ENCODE peak calls at places on chromosome 18, in nine cellular contexts. One of them, this sample, is unnamed.

GRCh38 chr18:77369644-77370043 is 120.0 kb downstream of the GALR1 start:
- DNase-seq in fibroblast of lung: peak
- DNase-seq in endothelial cell: no peak
- DNase-seq in epithelial cell of proximal tubule: no peak
- DNase-seq in choroid plexus epithelial cell: peak
- DNase-seq in astrocyte of the spinal cord: peak
- DNase-seq in cardiac muscle cell: no peak
- DNase-seq in mammary epithelial cell: no peak
- DNase-seq in H1: no peak
- DNase-seq in this sample: no peak

GRCh38 chr18:56382541-56382940 is 255.9 kb downstream of the TXNL1 start:
- DNase-seq in fibroblast of lung: no peak
- DNase-seq in endothelial cell: no peak
- DNase-seq in epithelial cell of proximal tubule: no peak
- DNase-seq in choroid plexus epithelial cell: peak
- DNase-seq in astrocyte of the spinal cord: peak
- DNase-seq in cardiac muscle cell: peak
- DNase-seq in mammary epithelial cell: no peak
- DNase-seq in H1: no peak
- DNase-seq in this sample: no peak

GRCh38 chr18:12686100-12686499 is 16.4 kb downstream of the CEP76 start:
- DNase-seq in fibroblast of lung: peak
- DNase-seq in endothelial cell: no peak
- DNase-seq in epithelial cell of proximal tubule: no peak
- DNase-seq in choroid plexus epithelial cell: peak
- DNase-seq in astrocyte of the spinal cord: peak
- DNase-seq in cardiac muscle cell: peak
- DNase-seq in mammary epithelial cell: peak
- DNase-seq in H1: no peak
- DNase-seq in this sample: no peak

GRCh38 chr18:10167759-10168158 is 253.9 kb downstream of the VAPA start:
- DNase-seq in fibroblast of lung: no peak
- DNase-seq in endothelial cell: no peak
- DNase-seq in epithelial cell of proximal tubule: no peak
- DNase-seq in choroid plexus epithelial cell: no peak
- DNase-seq in astrocyte of the spinal cord: no peak
- DNase-seq in cardiac muscle cell: no peak
- DNase-seq in mammary epithelial cell: no peak
- DNase-seq in H1: no peak
- DNase-seq in this sample: no peak

GRCh38 chr18:25875574-25875973 is 214.8 kb downstream of the SS18 start:
- DNase-seq in fibroblast of lung: peak
- DNase-seq in endothelial cell: no peak
- DNase-seq in epithelial cell of proximal tubule: no peak
- DNase-seq in choroid plexus epithelial cell: peak
- DNase-seq in astrocyte of the spinal cord: no peak
- DNase-seq in cardiac muscle cell: peak
- DNase-seq in mammary epithelial cell: no peak
- DNase-seq in H1: no peak
- DNase-seq in this sample: no peak

GRCh38 chr18:73087291-73087977 is 219.6 kb upstream of the NETO1 start:
- DNase-seq in fibroblast of lung: no peak
- DNase-seq in endothelial cell: no peak
- DNase-seq in epithelial cell of proximal tubule: no peak
- DNase-seq in choroid plexus epithelial cell: no peak
- DNase-seq in astrocyte of the spinal cord: no peak
- DNase-seq in cardiac muscle cell: no peak
- DNase-seq in mammary epithelial cell: no peak
- DNase-seq in H1: no peak
- DNase-seq in this sample: no peak

GRCh38 chr18:44626807-44627206 is 53.9 kb upstream of the SETBP1 start:
- DNase-seq in fibroblast of lung: no peak
- DNase-seq in endothelial cell: no peak
- DNase-seq in epithelial cell of proximal tubule: no peak
- DNase-seq in choroid plexus epithelial cell: no peak
- DNase-seq in astrocyte of the spinal cord: no peak
- DNase-seq in cardiac muscle cell: peak
- DNase-seq in mammary epithelial cell: no peak
- DNase-seq in H1: no peak
- DNase-seq in this sample: no peak

GRCh38 chr18:75137346-75137877 is 71.5 kb downstream of the PTGR3 start:
- DNase-seq in fibroblast of lung: no peak
- DNase-seq in endothelial cell: no peak
- DNase-seq in epithelial cell of proximal tubule: no peak
- DNase-seq in choroid plexus epithelial cell: no peak
- DNase-seq in astrocyte of the spinal cord: no peak
- DNase-seq in cardiac muscle cell: no peak
- DNase-seq in mammary epithelial cell: no peak
- DNase-seq in H1: peak
- DNase-seq in this sample: no peak

GRCh38 chr18:26746284-26747130 is 119.0 kb downstream of the AQP4 start:
- DNase-seq in fibroblast of lung: peak
- DNase-seq in endothelial cell: no peak
- DNase-seq in epithelial cell of proximal tubule: no peak
- DNase-seq in choroid plexus epithelial cell: peak
- DNase-seq in astrocyte of the spinal cord: peak
- DNase-seq in cardiac muscle cell: peak
- DNase-seq in mammary epithelial cell: no peak
- DNase-seq in H1: no peak
- DNase-seq in this sample: no peak

GRCh38 chr18:7877609-7878008 is 310.5 kb downstream of the PTPRM start:
- DNase-seq in fibroblast of lung: no peak
- DNase-seq in endothelial cell: no peak
- DNase-seq in epithelial cell of proximal tubule: no peak
- DNase-seq in choroid plexus epithelial cell: peak
- DNase-seq in astrocyte of the spinal cord: peak
- DNase-seq in cardiac muscle cell: no peak
- DNase-seq in mammary epithelial cell: peak
- DNase-seq in H1: no peak
- DNase-seq in this sample: no peak

GRCh38 chr18:58044370-58045264 is 591 bp downstream of the NEDD4L start:
- DNase-seq in fibroblast of lung: peak
- DNase-seq in endothelial cell: peak
- DNase-seq in epithelial cell of proximal tubule: no peak
- DNase-seq in choroid plexus epithelial cell: peak
- DNase-seq in astrocyte of the spinal cord: peak
- DNase-seq in cardiac muscle cell: peak
- DNase-seq in mammary epithelial cell: peak
- DNase-seq in H1: peak
- DNase-seq in this sample: no peak

GRCh38 chr18:77622009-77622692 is 372.5 kb downstream of the GALR1 start:
- DNase-seq in fibroblast of lung: no peak
- DNase-seq in endothelial cell: no peak
- DNase-seq in epithelial cell of proximal tubule: no peak
- DNase-seq in choroid plexus epithelial cell: no peak
- DNase-seq in astrocyte of the spinal cord: no peak
- DNase-seq in cardiac muscle cell: no peak
- DNase-seq in mammary epithelial cell: no peak
- DNase-seq in H1: no peak
- DNase-seq in this sample: no peak

GRCh38 chr18:35852786-35853185 is 119.7 kb upstream of the RMP24 start:
- DNase-seq in fibroblast of lung: no peak
- DNase-seq in endothelial cell: no peak
- DNase-seq in epithelial cell of proximal tubule: no peak
- DNase-seq in choroid plexus epithelial cell: no peak
- DNase-seq in astrocyte of the spinal cord: no peak
- DNase-seq in cardiac muscle cell: no peak
- DNase-seq in mammary epithelial cell: peak
- DNase-seq in H1: peak
- DNase-seq in this sample: no peak

GRCh38 chr18:45155526-45155925 is 459.8 kb upstream of the SLC14A2 start:
- DNase-seq in fibroblast of lung: no peak
- DNase-seq in endothelial cell: no peak
- DNase-seq in epithelial cell of proximal tubule: no peak
- DNase-seq in choroid plexus epithelial cell: no peak
- DNase-seq in astrocyte of the spinal cord: no peak
- DNase-seq in cardiac muscle cell: no peak
- DNase-seq in mammary epithelial cell: peak
- DNase-seq in H1: no peak
- DNase-seq in this sample: no peak

DNA sequence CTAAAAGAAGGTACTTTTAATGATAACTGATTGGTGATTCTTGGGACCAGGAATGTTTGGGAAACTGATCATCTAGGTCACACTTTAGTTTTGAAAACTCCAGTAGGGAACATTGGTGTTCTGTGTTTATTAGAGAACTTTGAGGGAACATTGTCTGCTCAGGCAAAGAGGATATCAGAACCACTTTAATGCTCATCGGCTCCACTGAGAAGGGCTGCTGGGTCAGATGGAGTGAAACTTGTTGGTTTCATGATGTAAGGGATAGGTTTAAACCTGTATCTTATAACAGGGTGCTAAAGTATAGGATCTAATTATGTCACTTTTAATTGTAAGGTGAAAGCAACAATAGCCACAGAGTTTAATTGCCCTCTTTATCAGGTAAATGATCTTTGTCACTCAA is 14.2 kb upstream of the POLI start:
- DNase-seq in fibroblast of lung: no peak
- DNase-seq in endothelial cell: no peak
- DNase-seq in epithelial cell of proximal tubule: no peak
- DNase-seq in choroid plexus epithelial cell: no peak
- DNase-seq in astrocyte of the spinal cord: no peak
- DNase-seq in cardiac muscle cell: no peak
- DNase-seq in mammary epithelial cell: no peak
- DNase-seq in H1: no peak
- DNase-seq in this sample: no peak
- TF ChIP-seq CTCF in fibroblast of lung: no peak
- TF ChIP-seq CTCF in endothelial cell: no peak
- TF ChIP-seq CTCF in epithelial cell of proximal tubule: no peak
- TF ChIP-seq CTCF in choroid plexus epithelial cell: no peak
- TF ChIP-seq CTCF in astrocyte of the spinal cord: no peak
- TF ChIP-seq CTCF in cardiac muscle cell: no peak
- TF ChIP-seq CTCF in mammary epithelial cell: no peak
- TF ChIP-seq CTCF in H1: no peak
- TF ChIP-seq CTCF in this sample: no peak

DNA sequence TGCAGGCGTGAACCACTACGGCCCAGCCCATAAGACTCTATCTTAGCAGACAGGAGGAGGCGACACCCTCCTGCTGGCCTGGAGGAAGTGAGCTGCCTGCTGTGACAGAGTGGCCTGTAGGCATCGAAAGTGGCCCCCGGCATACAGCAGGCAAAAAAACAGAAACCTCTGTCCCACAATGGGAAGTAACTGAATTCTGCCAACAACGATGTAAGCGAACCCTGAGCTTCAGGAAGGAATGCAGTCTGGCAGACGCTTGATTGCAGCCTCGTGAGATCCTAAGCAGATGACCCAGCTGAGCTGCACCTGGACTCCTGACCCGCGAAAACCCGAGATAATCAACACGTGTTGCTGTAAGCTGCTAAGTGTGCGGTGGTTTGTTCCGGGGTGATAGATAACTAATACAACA is 13.6 kb downstream of the MRO start:
- DNase-seq in fibroblast of lung: no peak
- DNase-seq in endothelial cell: no peak
- DNase-seq in epithelial cell of proximal tubule: no peak
- DNase-seq in choroid plexus epithelial cell: peak
- DNase-seq in astrocyte of the spinal cord: no peak
- DNase-seq in cardiac muscle cell: peak
- DNase-seq in mammary epithelial cell: no peak
- DNase-seq in H1: no peak
- DNase-seq in this sample: no peak
- TF ChIP-seq CTCF in fibroblast of lung: no peak
- TF ChIP-seq CTCF in endothelial cell: no peak
- TF ChIP-seq CTCF in epithelial cell of proximal tubule: no peak
- TF ChIP-seq CTCF in choroid plexus epithelial cell: no peak
- TF ChIP-seq CTCF in astrocyte of the spinal cord: no peak
- TF ChIP-seq CTCF in cardiac muscle cell: no peak
- TF ChIP-seq CTCF in mammary epithelial cell: no peak
- TF ChIP-seq CTCF in H1: no peak
- TF ChIP-seq CTCF in this sample: no peak

DNA sequence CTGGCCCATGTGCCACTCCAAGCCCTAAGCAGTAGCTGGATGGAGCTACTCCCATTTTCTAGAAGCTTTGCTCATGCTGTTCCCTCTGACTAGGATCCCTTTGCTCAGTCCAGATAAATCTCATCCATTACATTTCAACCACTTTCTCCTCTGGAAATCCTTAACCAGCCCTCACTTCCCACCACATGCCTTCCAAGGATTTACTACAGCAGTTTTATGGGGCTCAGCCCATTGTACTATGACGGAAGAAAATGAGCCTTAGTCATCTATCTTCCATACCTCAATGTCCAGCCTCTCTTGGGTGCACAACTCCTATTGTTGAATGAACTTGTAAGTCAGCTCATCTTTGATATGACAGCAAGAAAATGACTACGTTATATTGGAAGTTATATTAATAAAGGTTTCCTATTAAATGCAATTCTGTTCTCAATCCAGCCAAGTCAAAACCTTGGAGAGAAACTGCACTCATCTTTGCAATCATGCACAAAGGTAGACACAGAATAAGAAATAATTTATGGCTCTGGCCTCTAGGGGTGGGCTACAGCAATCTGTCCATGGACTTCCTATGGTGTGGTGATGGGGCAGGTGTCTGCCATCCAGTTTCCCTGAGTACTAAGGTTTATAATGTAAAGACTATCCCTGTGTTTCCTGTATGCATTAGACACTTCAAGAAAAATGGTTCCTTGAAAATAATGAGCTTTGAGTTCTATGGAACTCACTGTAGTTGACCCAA is 3.4 kb downstream of the B4GALT6 start:
- DNase-seq in fibroblast of lung: no peak
- DNase-seq in endothelial cell: no peak
- DNase-seq in epithelial cell of proximal tubule: no peak
- DNase-seq in choroid plexus epithelial cell: no peak
- DNase-seq in astrocyte of the spinal cord: peak
- DNase-seq in cardiac muscle cell: no peak
- DNase-seq in mammary epithelial cell: peak
- DNase-seq in H1: no peak
- DNase-seq in this sample: no peak
- TF ChIP-seq CTCF in fibroblast of lung: peak
- TF ChIP-seq CTCF in endothelial cell: peak
- TF ChIP-seq CTCF in epithelial cell of proximal tubule: peak
- TF ChIP-seq CTCF in choroid plexus epithelial cell: peak
- TF ChIP-seq CTCF in astrocyte of the spinal cord: no peak
- TF ChIP-seq CTCF in cardiac muscle cell: peak
- TF ChIP-seq CTCF in mammary epithelial cell: peak
- TF ChIP-seq CTCF in H1: peak
- TF ChIP-seq CTCF in this sample: no peak

DNA sequence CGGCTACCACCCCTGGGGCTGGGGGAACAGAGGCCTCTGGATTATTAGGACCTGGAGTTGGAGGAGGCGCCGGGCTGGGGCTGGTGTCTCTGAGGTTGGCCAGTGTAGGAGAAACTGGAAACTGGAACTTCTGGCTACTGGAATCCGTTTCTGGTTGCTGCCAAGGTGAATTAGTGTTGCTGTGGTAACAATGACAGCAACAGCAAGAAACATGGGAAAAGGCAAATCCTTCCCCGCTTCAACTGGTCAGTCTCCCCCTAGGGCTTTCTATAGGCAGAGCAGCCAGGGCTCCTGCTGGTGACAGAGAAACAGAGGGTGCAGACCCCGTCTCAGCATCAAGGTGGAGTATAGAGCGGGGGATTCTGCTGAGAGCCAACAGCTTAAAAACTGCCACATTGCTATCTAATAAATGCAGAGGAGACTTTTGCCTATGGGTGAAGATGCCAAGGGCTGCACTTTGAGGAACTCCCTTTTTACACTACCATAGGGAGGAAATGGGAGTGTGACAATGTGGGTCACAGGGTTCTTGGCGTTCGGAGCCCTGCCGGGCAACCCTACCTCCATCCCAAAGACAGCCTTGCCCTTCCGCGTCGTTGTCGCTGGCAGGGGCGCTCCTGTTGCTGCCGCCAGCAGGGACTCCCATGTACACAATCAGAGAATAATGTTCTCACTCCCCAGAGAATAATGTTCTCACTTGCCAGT is 81.4 kb upstream of the CABLES1 start:
- DNase-seq in fibroblast of lung: peak
- DNase-seq in endothelial cell: peak
- DNase-seq in epithelial cell of proximal tubule: no peak
- DNase-seq in choroid plexus epithelial cell: peak
- DNase-seq in astrocyte of the spinal cord: peak
- DNase-seq in cardiac muscle cell: peak
- DNase-seq in mammary epithelial cell: peak
- DNase-seq in H1: peak
- DNase-seq in this sample: peak
- TF ChIP-seq CTCF in fibroblast of lung: peak
- TF ChIP-seq CTCF in endothelial cell: peak
- TF ChIP-seq CTCF in epithelial cell of proximal tubule: peak
- TF ChIP-seq CTCF in choroid plexus epithelial cell: peak
- TF ChIP-seq CTCF in astrocyte of the spinal cord: peak
- TF ChIP-seq CTCF in cardiac muscle cell: peak
- TF ChIP-seq CTCF in mammary epithelial cell: peak
- TF ChIP-seq CTCF in H1: peak
- TF ChIP-seq CTCF in this sample: peak

This sample was measured in D721Med.